ENCODE peak calls at places on chromosomes 3 and 15, in six cellular contexts. N is keratinocyte, G is hepatocyte, I is PC-3, Q is fibroblast of lung, Z is neural progenitor cell. S is an unnamed sample.

GRCh38 chr3:128665362-128666021 is 14.9 kb upstream of the RPN1 start:
- DNase-seq in N (no peak), G (no peak), I (peak), Q (no peak), Z (no peak), S (no peak)

GRCh38 chr3:81339040-81339845 is 422.2 kb downstream of the GBE1 start:
- DNase-seq in N (no peak), G (peak), I (peak), Q (peak), Z (peak), S (peak)

GRCh38 chr15:40146037-40146436 is 14.8 kb upstream of the BUB1B start:
- DNase-seq in N (no peak), G (no peak), I (peak), Q (peak), Z (no peak), S (peak)

GRCh38 chr15:99556010-99556409 is 9.8 kb upstream of the MEF2A start:
- DNase-seq in N (no peak), G (no peak), I (no peak), Q (no peak), Z (no peak), S (no peak)

GRCh38 chr3:196996454-196997265 is 28.0 kb upstream of the PIGZ start:
- DNase-seq in N (peak), G (no peak), I (no peak), Q (no peak), Z (no peak), S (no peak)

GRCh38 chr3:137201066-137201465 is 243.3 kb downstream of the IL20RB start:
- DNase-seq in N (no peak), G (no peak), I (no peak), Q (no peak), Z (no peak), S (no peak)

GRCh38 chr3:101124125-101124524 is 130.9 kb upstream of the ABI3BP start:
- DNase-seq in N (no peak), G (no peak), I (no peak), Q (peak), Z (no peak), S (no peak)

GRCh38 chr3:51379746-51380330 is 5.3 kb upstream of the MANF start:
- DNase-seq in N (no peak), G (no peak), I (no peak), Q (no peak), Z (no peak), S (no peak)

GRCh38 chr3:55000546-55000945 is 72.7 kb upstream of the LRTM1 start:
- DNase-seq in N (no peak), G (peak), I (peak), Q (peak), Z (no peak), S (peak)

GRCh38 chr3:123352134-123352554 is 96.7 kb downstream of the ADCY5 start:
- DNase-seq in N (no peak), G (no peak), I (no peak), Q (no peak), Z (no peak), S (no peak)

GRCh38 chr3:31550452-31551251 is 17.9 kb downstream of the STT3B start:
- DNase-seq in N (no peak), G (peak), I (peak), Q (peak), Z (peak), S (peak)

GRCh38 chr3:128430276-128430675 is 36.4 kb downstream of the DNAJB8 start:
- DNase-seq in N (no peak), G (no peak), I (no peak), Q (no peak), Z (no peak), S (no peak)

GRCh38 chr3:141279074-141279945 is 47.7 kb downstream of the PXYLP1 start:
- DNase-seq in N (no peak), G (no peak), I (peak), Q (peak), Z (peak), S (peak)

GRCh38 chr15:40115670-40116093 is 7.0 kb upstream of the BMF start:
- DNase-seq in N (no peak), G (no peak), I (peak), Q (no peak), Z (no peak), S (peak)

GRCh38 chr3:160395297-160395696 is 3.7 kb downstream of the IFT80 start:
- DNase-seq in N (no peak), G (no peak), I (peak), Q (peak), Z (peak), S (peak)

GRCh38 chr3:16290827-16291196 is 25.8 kb downstream of the OXNAD1 start:
- DNase-seq in N (no peak), G (no peak), I (no peak), Q (peak), Z (no peak), S (no peak)

GRCh38 chr3:47010050-47010712 is 30.7 kb downstream of the NBEAL2 start:
- DNase-seq in N (no peak), G (no peak), I (no peak), Q (no peak), Z (no peak), S (no peak)

GRCh38 chr3:155302476-155302875 is 9.0 kb upstream of the STRIT1 start:
- DNase-seq in N (no peak), G (no peak), I (peak), Q (peak), Z (no peak), S (no peak)

GRCh38 chr15:64921711-64922110 is 10.0 kb downstream of the ANKDD1A start:
- DNase-seq in N (no peak), G (no peak), I (peak), Q (no peak), Z (no peak), S (peak)

GRCh38 chr3:105394177-105394576 is 27.5 kb downstream of the ALCAM start:
- DNase-seq in N (no peak), G (peak), I (peak), Q (peak), Z (no peak), S (peak)

GRCh38 chr3:176208915-176209314 is 988.4 kb downstream of the TBL1XR1 start:
- DNase-seq in N (no peak), G (no peak), I (peak), Q (no peak), Z (no peak), S (no peak)

GRCh38 chr3:130960139-130960779 is 66.4 kb downstream of the ASTE1 start:
- DNase-seq in N (no peak), G (no peak), I (no peak), Q (peak), Z (no peak), S (peak)

GRCh38 chr15:80252281-80252619 is 237 bp upstream of the CTXND1 start:
- DNase-seq in N (no peak), G (no peak), I (no peak), Q (no peak), Z (no peak), S (peak)

GRCh38 chr3:117252208-117252607 is 542.6 kb downstream of the TUSC7 start:
- DNase-seq in N (no peak), G (peak), I (peak), Q (peak), Z (no peak), S (no peak)

GRCh38 chr15:74967670-74968069 is 11.1 kb upstream of the RPP25 start:
- DNase-seq in N (no peak), G (no peak), I (no peak), Q (no peak), Z (no peak), S (no peak)

GRCh38 chr15:34795267-34796081 is at the start of gene ACTC1:
- DNase-seq in N (no peak), G (peak), I (peak), Q (peak), Z (peak), S (peak)

GRCh38 chr3:41290736-41291135 is 91.4 kb downstream of the CTNNB1 start:
- DNase-seq in N (no peak), G (no peak), I (no peak), Q (peak), Z (no peak), S (peak)

GRCh38 chr3:141812586-141812985 is 49.4 kb downstream of the GRK7 start:
- DNase-seq in N (no peak), G (no peak), I (no peak), Q (no peak), Z (no peak), S (no peak)

GRCh38 chr3:109985942-109986555 is 648.7 kb upstream of the DPPA4 start:
- DNase-seq in N (no peak), G (no peak), I (no peak), Q (no peak), Z (no peak), S (peak)

GRCh38 chr15:51260262-51260661 is 78.1 kb downstream of the CYP19A1 start:
- DNase-seq in N (no peak), G (no peak), I (no peak), Q (peak), Z (no peak), S (no peak)

GRCh38 chr15:41894791-41895463 is 1.1 kb upstream of the SPTBN5 start:
- DNase-seq in N (peak), G (peak), I (peak), Q (peak), Z (no peak), S (peak)

GRCh38 chr15:75177360-75178071 is 24.2 kb upstream of the C15orf39 start:
- DNase-seq in N (no peak), G (no peak), I (no peak), Q (no peak), Z (no peak), S (no peak)

GRCh38 chr3:99648496-99648895 is 10.1 kb downstream of the COL8A1 start:
- DNase-seq in N (no peak), G (no peak), I (peak), Q (no peak), Z (no peak), S (no peak)
- H3K4me2 ChIP-seq in N (peak), G (no peak), I (peak), Q (peak), Z (no peak), S (no peak)

GRCh38 chr3:49028673-49029562 is at the start of gene IMPDH2:
- DNase-seq in N (no peak), G (peak), I (peak), Q (peak), Z (peak), S (peak)

GRCh38 chr3:49028298-49028672 is 913 bp downstream of the IMPDH2 start:
- DNase-seq in N (no peak), G (no peak), I (no peak), Q (no peak), Z (no peak), S (no peak)

GRCh38 chr3:49026536-49026935 is 2.7 kb downstream of the IMPDH2 start:
- DNase-seq in N (no peak), G (no peak), I (no peak), Q (no peak), Z (no peak), S (no peak)

GRCh38 chr3:49025793-49026520 is 3.2 kb downstream of the IMPDH2 start:
- DNase-seq in N (no peak), G (no peak), I (no peak), Q (no peak), Z (no peak), S (no peak)

DNA sequence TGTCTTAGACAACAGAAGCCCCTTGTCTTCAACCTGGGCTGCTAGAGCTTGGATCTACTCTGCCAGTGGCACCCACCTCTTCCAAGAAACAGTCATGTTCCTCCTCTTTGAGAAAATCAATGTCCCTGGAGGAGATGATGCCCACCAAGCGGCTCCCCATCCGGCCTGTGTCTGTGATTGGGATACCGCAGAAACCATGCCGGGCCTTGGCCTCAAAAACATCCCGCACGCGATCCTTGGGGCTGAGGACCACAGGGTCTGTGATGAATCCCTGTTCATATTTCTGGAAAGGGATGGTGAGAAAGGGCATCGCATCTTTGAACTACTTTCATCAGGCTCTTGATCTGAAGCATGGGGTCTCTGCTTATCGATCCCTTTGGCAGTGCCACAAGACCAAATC is 1.6 kb downstream of the IMPDH2 start:
- DNase-seq in N (no peak), G (no peak), I (no peak), Q (no peak), Z (no peak), S (no peak)
- H3K27ac ChIP-seq in N (no peak), G (peak), I (no peak), Q (no peak), Z (no peak), S (no peak)

GRCh38 chr3:13877911-13878710 is 1.8 kb downstream of the WNT7A start:
- DNase-seq in N (no peak), G (peak), I (peak), Q (no peak), Z (peak), S (no peak)
- H3K4me2 ChIP-seq in N (peak), G (peak), I (peak), Q (no peak), Z (peak), S (no peak)

DNA sequence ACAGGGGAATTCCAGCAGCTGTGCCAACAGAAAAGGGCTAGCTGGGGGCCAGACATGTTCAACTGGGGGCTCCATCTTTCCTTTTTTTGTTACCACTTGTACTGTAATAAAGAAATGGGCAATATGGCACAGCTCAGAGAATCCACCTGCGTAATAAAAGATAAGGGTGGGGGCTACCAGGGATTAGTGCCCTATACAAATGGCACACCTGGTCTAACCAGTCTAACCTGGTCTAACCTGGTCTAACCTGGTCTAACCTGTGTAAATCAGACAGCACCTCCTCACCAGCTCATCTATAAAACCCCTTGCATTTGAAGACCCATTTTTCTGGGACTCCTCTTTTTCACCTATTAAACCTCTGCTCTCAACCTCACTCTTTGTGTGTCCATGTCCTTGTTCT is 26.2 kb upstream of the CLDN16 start:
- DNase-seq in N (no peak), G (no peak), I (no peak), Q (no peak), Z (no peak), S (no peak)
- H3K27ac ChIP-seq in N (no peak), G (no peak), I (no peak), Q (no peak), Z (no peak), S (no peak)

GRCh38 chr3:195718477-195718984 is 2.2 kb upstream of the MUC20 start:
- DNase-seq in N (no peak), G (no peak), I (no peak), Q (no peak), Z (peak), S (no peak)
- H3K4me2 ChIP-seq in N (no peak), G (no peak), I (no peak), Q (no peak), Z (peak), S (no peak)

DNA sequence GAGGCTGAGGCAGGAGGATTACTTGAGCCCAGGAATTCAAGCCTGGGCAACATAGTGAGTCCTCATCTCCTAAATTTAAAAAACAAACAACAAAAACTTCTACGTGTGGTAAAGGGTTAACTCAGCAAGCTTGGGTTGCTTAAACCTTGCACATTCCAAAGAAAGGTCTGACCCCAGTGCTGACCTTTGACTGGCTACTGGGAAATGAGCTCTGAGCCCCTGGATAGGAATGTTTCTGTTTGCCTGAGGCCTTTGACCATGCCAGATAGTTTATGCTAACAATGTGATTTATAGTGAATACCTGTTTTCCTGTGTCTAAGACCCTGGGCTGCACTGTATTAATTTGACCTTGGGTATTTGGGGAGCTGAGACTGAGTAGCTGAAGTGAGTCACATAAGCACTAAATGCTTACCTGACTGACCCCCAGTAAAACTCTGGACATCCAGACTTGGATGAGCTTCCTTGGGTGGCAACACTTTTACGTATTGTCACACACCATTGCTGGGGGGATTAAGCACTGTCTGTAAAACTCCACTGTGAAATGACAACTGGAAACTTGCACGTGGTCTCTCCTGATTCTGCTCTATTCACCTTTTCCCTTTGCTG is 20.7 kb downstream of the TCAIM start:
- DNase-seq in N (no peak), G (peak), I (no peak), Q (no peak), Z (peak), S (peak)
- H3K27ac ChIP-seq in N (no peak), G (peak), I (no peak), Q (no peak), Z (peak), S (no peak)